ENCODE peak calls at places on chromosomes 1 and 21, in eight cellular contexts. U, J, O, R, I, N, L and Y are unnamed samples.
A peak's percentile ranks its signal among the peaks of the same experiment; 100 is the strongest.

GRCh38 chr1:100624886-100625430 is 87.0 kb downstream of the GPR88 start:
- DNase-seq in U (no peak), R (no peak), L (peak; percentile 31), N (no peak), I (no peak), O (no peak), J (no peak), Y (peak; percentile 66)

GRCh38 chr1:12368646-12369045 is 138.8 kb downstream of the VPS13D start:
- DNase-seq in U (no peak), L (no peak), J (no peak), N (no peak), O (no peak), I (no peak), R (no peak), Y (peak; percentile 23)

GRCh38 chr1:209491897-209492296 is 91.6 kb upstream of the CAMK1G start:
- DNase-seq in U (no peak), L (no peak), J (no peak), O (no peak), N (no peak), I (no peak), R (no peak), Y (no peak)

GRCh38 chr1:62209931-62210595 is 15.4 kb downstream of the L1TD1 start:
- DNase-seq in N (no peak), U (no peak), L (no peak), J (no peak), I (peak; percentile 19), O (no peak), R (no peak), Y (no peak)

GRCh38 chr21:37682908-37683307 is 233.3 kb downstream of the KCNJ6 start:
- DNase-seq in J (peak; percentile 67), O (no peak), N (no peak), R (no peak), I (peak; percentile 54), U (no peak), L (no peak), Y (no peak)

GRCh38 chr1:155003227-155003765 is 694 bp downstream of the ZBTB7B start:
- DNase-seq in N (peak; percentile 66), J (peak; percentile 30), L (no peak), U (no peak), O (no peak), I (no peak), R (no peak), Y (peak; percentile 28)

GRCh38 chr1:182059936-182060335 is 1.6 kb downstream of the ZNF648 start:
- DNase-seq in L (no peak), N (no peak), I (no peak), J (no peak), U (no peak), O (peak; percentile 60), R (no peak), Y (no peak)

GRCh38 chr1:245434285-245434684 is 279.5 kb downstream of the KIF26B start:
- DNase-seq in L (no peak), I (no peak), U (no peak), N (no peak), O (no peak), J (no peak), R (no peak), Y (peak; percentile 22)

GRCh38 chr1:156838972-156839371 is 19.9 kb downstream of the INSRR start:
- DNase-seq in I (no peak), U (no peak), R (peak; percentile 50), N (no peak), O (no peak), J (peak; percentile 24), L (no peak), Y (peak; percentile 36)

GRCh38 chr1:201637282-201638076 is 98.6 kb downstream of the NAV1 start:
- DNase-seq in J (peak; percentile 73), R (no peak), N (no peak), I (peak; percentile 91), U (no peak), L (peak; percentile 68), O (no peak), Y (peak; percentile 67)

GRCh38 chr1:67777532-67777931 is 55.7 kb downstream of the GNG12 start:
- DNase-seq in O (no peak), N (no peak), J (no peak), R (no peak), L (no peak), U (no peak), I (no peak), Y (no peak)
- H3K4me3 ChIP-seq in O (no peak overlapping the region), N (no peak overlapping the region), J (no peak overlapping the region), R (no peak overlapping the region), L (no peak overlapping the region), U (no peak overlapping the region), I (no peak overlapping the region), Y (no peak overlapping the region)

GRCh38 chr1:160500321-160500990 is 22.6 kb downstream of the SLAMF6 start:
- DNase-seq in R (no peak), J (no peak), I (no peak), U (no peak), L (no peak), N (no peak), O (no peak), Y (no peak)
- TF ChIP-seq CTCF in R (no peak), J (no peak), I (no peak), U (no peak), L (no peak), N (no peak), O (no peak), Y (no peak)

GRCh38 chr1:119000371-119001180 is 12.4 kb upstream of the TBX15 start:
- DNase-seq in R (no peak), J (no peak), O (no peak), I (peak; percentile 17), N (no peak), U (no peak), L (no peak), Y (peak; percentile 38)
- H3K4me3 ChIP-seq in R (no peak overlapping the region), J (peak overlapping the region; percentile 3), O (no peak overlapping the region), I (peak overlapping the region; percentile 27), N (no peak overlapping the region), U (no peak overlapping the region), L (no peak overlapping the region), Y (peak overlapping the region; percentile 56)

DNA sequence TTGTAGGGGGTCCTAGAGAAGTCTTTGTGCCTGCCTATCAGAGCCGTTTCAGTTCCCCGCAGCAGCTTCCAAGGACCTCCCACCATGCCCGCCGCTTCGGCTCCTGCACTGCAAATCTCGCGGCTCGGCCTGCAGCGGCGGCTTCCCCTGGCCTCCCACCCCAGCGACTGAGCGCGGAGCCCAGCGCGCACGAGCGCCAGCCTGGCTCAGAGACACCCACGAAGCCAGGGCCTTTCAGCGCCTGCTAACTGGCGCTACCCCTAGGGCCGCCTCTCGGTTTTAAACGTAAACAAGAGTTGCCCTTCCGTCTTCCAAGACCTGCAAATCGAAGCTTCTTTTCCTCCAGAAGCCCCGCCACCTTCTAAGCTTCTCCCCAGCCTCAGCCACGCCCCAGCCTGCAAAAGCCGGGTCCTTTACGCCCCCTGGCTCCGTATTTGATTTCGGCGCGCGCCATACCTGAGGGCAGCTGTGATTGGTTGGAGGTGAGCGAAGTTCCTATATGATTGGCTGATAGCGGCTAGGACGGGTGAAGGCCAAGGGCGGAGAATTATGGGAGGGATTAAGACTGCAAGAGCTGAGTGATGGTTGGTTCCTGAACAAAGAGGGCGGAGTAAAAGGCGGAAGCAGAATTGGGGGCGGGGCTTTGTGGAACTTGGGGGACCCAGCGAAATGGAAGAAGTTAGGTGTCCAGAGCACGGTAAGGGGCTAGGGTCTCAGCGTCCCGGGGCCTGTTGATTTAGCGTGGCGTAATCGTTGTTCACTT is at the start of gene TTF2:
- DNase-seq in J (peak; percentile 99), U (peak; percentile 99), N (peak; percentile 89), L (peak; percentile 98), I (peak; percentile 96), O (peak; percentile 92), R (peak; percentile 93), Y (peak; percentile 99)
- TF ChIP-seq CTCF in J (no peak), U (no peak), N (no peak), L (no peak), I (peak; percentile 12), O (peak; percentile 31), R (no peak), Y (peak; percentile 42)

DNA sequence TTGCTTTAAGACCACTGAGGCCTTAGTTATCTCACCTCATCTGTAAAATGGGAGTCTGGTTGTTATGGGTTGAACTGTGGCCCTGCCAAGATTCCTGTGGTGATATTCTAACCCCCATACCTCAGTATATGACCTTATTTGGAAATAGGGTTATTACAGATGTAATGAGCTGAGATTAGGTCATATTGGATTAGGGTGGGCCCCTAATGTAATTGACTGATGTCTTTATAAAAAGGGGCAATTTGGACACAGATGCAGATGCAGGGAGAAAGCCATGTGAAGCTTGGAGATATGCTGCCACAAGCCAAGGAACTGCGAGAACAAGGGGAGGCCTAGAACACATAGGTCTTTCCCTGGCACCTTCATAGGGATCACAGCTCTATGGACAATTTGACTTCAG is 3.9 kb downstream of the C1orf87 start:
- DNase-seq in U (no peak), N (no peak), L (no peak), I (peak; percentile 3), J (no peak), O (no peak), R (no peak), Y (no peak)
- H3K4me3 ChIP-seq in U (no peak overlapping the region), N (no peak overlapping the region), L (no peak overlapping the region), I (no peak overlapping the region), J (no peak overlapping the region), O (no peak overlapping the region), R (no peak overlapping the region), Y (no peak overlapping the region)

DNA sequence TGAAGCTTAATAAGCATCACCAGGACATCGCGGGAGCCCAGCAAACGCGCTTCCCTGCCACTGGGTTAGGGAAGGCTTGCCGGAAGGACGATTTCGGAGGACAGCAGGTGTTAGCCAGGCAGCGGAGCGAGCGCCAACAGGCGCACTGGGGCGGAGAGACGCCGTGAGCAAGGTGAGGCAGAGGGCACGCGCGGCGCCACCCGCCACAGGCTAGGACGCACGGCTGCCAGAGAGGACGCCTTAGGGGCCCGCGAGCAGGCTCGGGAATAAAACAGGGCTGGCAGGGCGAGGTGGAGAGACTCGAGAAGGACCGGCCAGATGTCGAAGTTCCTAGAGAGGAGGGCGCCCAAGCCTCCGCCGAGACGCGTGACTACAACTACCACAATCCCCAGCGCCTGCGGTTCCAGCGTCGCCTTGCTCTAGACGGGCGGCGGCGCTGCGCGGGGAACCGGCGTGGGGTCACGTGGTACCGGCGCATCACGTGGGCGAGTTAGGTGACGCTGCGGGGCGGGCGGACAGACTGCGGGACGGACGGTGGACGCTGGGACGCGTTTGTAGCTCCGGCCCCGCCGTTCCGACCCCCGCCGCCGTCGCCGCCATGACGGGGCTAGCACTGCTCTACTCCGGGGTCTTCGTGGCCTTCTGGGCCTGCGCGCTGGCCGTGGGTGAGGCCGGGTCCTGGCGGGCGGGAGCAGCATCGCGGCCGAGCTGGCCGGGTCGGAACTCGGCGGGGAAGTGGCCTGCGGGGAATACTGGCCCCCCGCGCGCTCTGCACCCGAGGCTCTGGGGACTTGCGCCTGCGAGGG is at the start of gene ATP6V0B:
- DNase-seq in I (peak; percentile 90), U (peak; percentile 80), N (peak; percentile 94), L (peak; percentile 89), J (peak; percentile 94), O (peak; percentile 98), R (peak; percentile 96), Y (peak; percentile 95)
- TF ChIP-seq CTCF in I (peak; percentile 14), U (no peak), N (no peak), L (peak; percentile 23), J (no peak), O (peak; percentile 44), R (no peak), Y (no peak)

DNA sequence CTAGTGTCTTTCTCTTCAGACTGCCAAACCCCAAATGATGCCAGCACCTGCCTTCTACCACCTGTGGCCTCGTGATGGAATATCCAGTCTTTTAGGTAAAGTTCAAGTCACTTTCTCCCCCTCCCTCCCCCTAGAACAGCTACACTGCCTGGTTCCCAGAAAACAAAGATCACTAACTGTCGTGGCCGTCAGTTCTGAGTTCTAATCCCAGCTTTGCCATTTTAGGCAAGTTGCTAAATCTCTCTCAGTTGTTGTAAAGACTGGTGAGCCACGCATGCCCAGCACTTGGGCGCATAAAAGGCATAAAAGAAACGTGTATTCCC is 648 bp upstream of the TRAPPC3 start:
- DNase-seq in U (no peak), I (no peak), O (no peak), R (no peak), L (no peak), J (no peak), N (no peak), Y (no peak)
- H3K4me3 ChIP-seq in U (no peak overlapping the region), I (peak overlapping the region; percentile 51), O (no peak overlapping the region), R (peak overlapping the region; percentile 73), L (no peak overlapping the region), J (no peak overlapping the region), N (no peak overlapping the region), Y (no peak overlapping the region)